ENCODE peak calls at places on chromosomes 11 and 22, in five cellular contexts. A is activated CD4-positive, alpha-beta T cell treated with anti-CD3 and anti-CD28 coated beads for 4 hours; Y is stimulated activated naive CD4-positive, alpha-beta T cell; Z is vagina; P is amniotic epithelial cell. U is an unnamed sample.

GRCh38 chr11:73652046-73652730 is 5.8 kb downstream of the PLEKHB1 start:
- DNase-seq in A (no peak), Y (no peak), Z (no peak), P (no peak), U (no peak)

GRCh38 chr11:113773092-113773415 is 438 bp downstream of the ZW10 start:
- DNase-seq in A (no peak), Y (no peak), Z (no peak), P (peak; percentile 19), U (peak; percentile 19)

GRCh38 chr11:96706761-96707160 is 316.9 kb downstream of the JRKL start:
- DNase-seq in A (no peak), Y (no peak), Z (no peak), P (no peak), U (no peak)

GRCh38 chr11:1450958-1451710 is 35.4 kb downstream of the MOB2 start:
- DNase-seq in A (no peak), Y (no peak), Z (no peak), P (no peak), U (no peak)

GRCh38 chr22:39097098-39098020 is at the start of gene APOBEC3H:
- DNase-seq in A (peak; percentile 36), Y (no peak), Z (no peak), P (no peak), U (peak; percentile 10)

GRCh38 chr22:42544686-42545085 is 9.1 kb upstream of the SERHL2 start:
- DNase-seq in A (no peak), Y (no peak), Z (no peak), P (peak; percentile 99), U (peak; percentile 61)

GRCh38 chr11:6646631-6647281 is 8.9 kb downstream of the DCHS1 start:
- DNase-seq in A (no peak), Y (peak; percentile 34), Z (peak; percentile 94), P (no peak), U (peak; percentile 28)

GRCh38 chr22:50169774-50170341 is 673 bp upstream of the PANX2 start:
- DNase-seq in A (peak; percentile 53), Y (no peak), Z (no peak), P (peak; percentile 17), U (no peak)

GRCh38 chr11:889261-889660 is 21.3 kb downstream of the CHID1 start:
- DNase-seq in A (no peak), Y (no peak), Z (no peak), P (no peak), U (no peak)

GRCh38 chr11:73383249-73384126 is 7.3 kb downstream of the RELT start:
- DNase-seq in A (no peak), Y (no peak), Z (no peak), P (peak; percentile 37), U (no peak)

GRCh38 chr11:9861860-9862725 is 198.2 kb downstream of the SWAP70 start:
- DNase-seq in A (peak; percentile 22), Y (peak; percentile 1), Z (no peak), P (peak; percentile 73), U (peak; percentile 95)

GRCh38 chr11:97965849-97966646 is 1054.7 kb upstream of the CNTN5 start:
- DNase-seq in A (no peak), Y (no peak), Z (no peak), P (peak; percentile 97), U (peak; percentile 90)

GRCh38 chr11:17343907-17344306 is 7.7 kb upstream of the NCR3LG1 start:
- DNase-seq in A (peak; percentile 18), Y (no peak), Z (no peak), P (peak; percentile 83), U (peak; percentile 96)

GRCh38 chr11:61777234-61778090 is 14.9 kb downstream of the TMEM258 start:
- DNase-seq in A (peak; percentile 54), Y (no peak), Z (no peak), P (peak; percentile 63), U (no peak)

GRCh38 chr11:86696004-86696403 is 23.6 kb upstream of the ME3 start:
- DNase-seq in A (no peak), Y (no peak), Z (no peak), P (peak; percentile 95), U (peak; percentile 97)

GRCh38 chr11:57116654-57117053 is 65.1 kb upstream of the LRRC55 start:
- DNase-seq in A (no peak), Y (no peak), Z (no peak), P (peak; percentile 63), U (peak; percentile 66)

GRCh38 chr11:117876341-117877119 is at the start of gene FXYD6:
- DNase-seq in A (no peak), Y (no peak), Z (peak; percentile 82), P (no peak), U (peak; percentile 30)

GRCh38 chr11:117643606-117644300 is 153.3 kb downstream of the DSCAML1 start:
- DNase-seq in A (no peak), Y (no peak), Z (no peak), P (no peak), U (no peak)

GRCh38 chr11:19573666-19574065 is 139.0 kb upstream of the NAV2 start:
- DNase-seq in A (no peak), Y (no peak), Z (no peak), P (no peak), U (no peak)

GRCh38 chr11:19938051-19938856 is 222.0 kb downstream of the DBX1 start:
- DNase-seq in A (no peak), Y (no peak), Z (peak; percentile 62), P (peak; percentile 56), U (peak; percentile 80)

GRCh38 chr22:49238181-49239141 is 589.2 kb downstream of the BRD1 start:
- DNase-seq in A (no peak), Y (no peak), Z (peak; percentile 49), P (no peak), U (no peak)

GRCh38 chr22:49925525-49926128 is 7.2 kb downstream of the CRELD2 start:
- DNase-seq in A (peak; percentile 81), Y (peak; percentile 74), Z (no peak), P (no peak), U (no peak)

GRCh38 chr11:36258730-36259360 is 30.4 kb downstream of the COMMD9 start:
- DNase-seq in A (peak; percentile 8), Y (no peak), Z (no peak), P (peak; percentile 79), U (peak; percentile 91)

GRCh38 chr11:16945671-16946469 is 68.3 kb downstream of the PLEKHA7 start:
- DNase-seq in A (no peak), Y (no peak), Z (no peak), P (peak; percentile 70), U (peak; percentile 81)

GRCh38 chr22:27581688-27582087 is 219.9 kb downstream of the MN1 start:
- DNase-seq in A (no peak), Y (no peak), Z (peak; percentile 93), P (no peak), U (peak; percentile 55)

GRCh38 chr11:69640995-69641581 is at the start of gene CCND1:
- DNase-seq in A (peak; percentile 37), Y (peak; percentile 16), Z (no peak), P (peak; percentile 89), U (peak; percentile 96)

GRCh38 chr11:120400564-120401364 is 64.6 kb downstream of the ARHGEF12 start:
- DNase-seq in A (no peak), Y (no peak), Z (no peak), P (peak; percentile 99), U (peak; percentile 99)

GRCh38 chr11:76200006-76200940 is 6.0 kb downstream of the WNT11 start:
- DNase-seq in A (no peak), Y (no peak), Z (no peak), P (no peak), U (no peak)

GRCh38 chr22:46688949-46689348 is 49.1 kb downstream of the CERK start:
- DNase-seq in A (no peak), Y (no peak), Z (no peak), P (no peak), U (no peak)

GRCh38 chr11:72770799-72771198 is 18.6 kb upstream of the ARAP1 start:
- DNase-seq in A (no peak), Y (no peak), Z (no peak), P (no peak), U (no peak)

GRCh38 chr11:60937144-60937527 is 12.9 kb downstream of the TMEM132A start:
- DNase-seq in A (no peak), Y (no peak), Z (no peak), P (no peak), U (no peak)

GRCh38 chr22:23774922-23775436 is 2.3 kb downstream of the MMP11 start:
- DNase-seq in A (no peak), Y (no peak), Z (no peak), P (peak; percentile 82), U (peak; percentile 81)

U was measured in choroid plexus epithelial cell.